ENCODE peak calls at places on chromosomes 6 and 20, in five cellular contexts. One of them, this sample, is unnamed.

GRCh38 chr20:48467622-48468021 is 360.2 kb downstream of the PREX1 start:
- DNase-seq in fibroblast of lung: no peak
- DNase-seq in endothelial cell: no peak
- DNase-seq in neural crest cell: no peak
- DNase-seq in ovary: no peak
- DNase-seq in this sample: peak

GRCh38 chr6:15800821-15801617 is 138.2 kb upstream of the DTNBP1 start:
- DNase-seq in fibroblast of lung: no peak
- DNase-seq in endothelial cell: no peak
- DNase-seq in neural crest cell: no peak
- DNase-seq in ovary: no peak
- DNase-seq in this sample: no peak

GRCh38 chr6:10991115-10991514 is 53.0 kb downstream of the ELOVL2 start:
- DNase-seq in fibroblast of lung: no peak
- DNase-seq in endothelial cell: no peak
- DNase-seq in neural crest cell: no peak
- DNase-seq in ovary: no peak
- DNase-seq in this sample: no peak

GRCh38 chr6:159654483-159655098 is 38.5 kb downstream of the SOD2 start:
- DNase-seq in fibroblast of lung: peak
- DNase-seq in endothelial cell: no peak
- DNase-seq in neural crest cell: no peak
- DNase-seq in ovary: no peak
- DNase-seq in this sample: peak

GRCh38 chr20:49340161-49340966 is 62.5 kb upstream of the ZNFX1 start:
- DNase-seq in fibroblast of lung: no peak
- DNase-seq in endothelial cell: no peak
- DNase-seq in neural crest cell: no peak
- DNase-seq in ovary: no peak
- DNase-seq in this sample: no peak

GRCh38 chr6:168012431-168013249 is 15.2 kb downstream of the KIF25 start:
- DNase-seq in fibroblast of lung: no peak
- DNase-seq in endothelial cell: no peak
- DNase-seq in neural crest cell: no peak
- DNase-seq in ovary: no peak
- DNase-seq in this sample: no peak

GRCh38 chr20:21583486-21584168 is 69.8 kb upstream of the NKX2-2 start:
- DNase-seq in fibroblast of lung: no peak
- DNase-seq in endothelial cell: no peak
- DNase-seq in neural crest cell: no peak
- DNase-seq in ovary: no peak
- DNase-seq in this sample: no peak

GRCh38 chr20:58130574-58130973 is 97.9 kb downstream of the ANKRD60 start:
- DNase-seq in fibroblast of lung: no peak
- DNase-seq in endothelial cell: no peak
- DNase-seq in neural crest cell: no peak
- DNase-seq in ovary: no peak
- DNase-seq in this sample: no peak

GRCh38 chr20:37686762-37687477 is 6.9 kb upstream of the CTNNBL1 start:
- DNase-seq in fibroblast of lung: peak
- DNase-seq in endothelial cell: no peak
- DNase-seq in neural crest cell: no peak
- DNase-seq in ovary: no peak
- DNase-seq in this sample: no peak

GRCh38 chr20:51563597-51564332 is 21.2 kb upstream of the NFATC2 start:
- DNase-seq in fibroblast of lung: peak
- DNase-seq in endothelial cell: peak
- DNase-seq in neural crest cell: no peak
- DNase-seq in ovary: peak
- DNase-seq in this sample: no peak

GRCh38 chr6:136791296-136792065 is 796 bp downstream of the MAP3K5 start:
- DNase-seq in fibroblast of lung: peak
- DNase-seq in endothelial cell: peak
- DNase-seq in neural crest cell: peak
- DNase-seq in ovary: peak
- DNase-seq in this sample: peak

GRCh38 chr20:50221501-50222323 is 31.1 kb downstream of the CEBPB start:
- DNase-seq in fibroblast of lung: peak
- DNase-seq in endothelial cell: no peak
- DNase-seq in neural crest cell: no peak
- DNase-seq in ovary: no peak
- DNase-seq in this sample: no peak

GRCh38 chr6:44404022-44404714 is 16.7 kb downstream of the CDC5L start:
- DNase-seq in fibroblast of lung: no peak
- DNase-seq in endothelial cell: no peak
- DNase-seq in neural crest cell: no peak
- DNase-seq in ovary: no peak
- DNase-seq in this sample: no peak

GRCh38 chr20:44309763-44310663 is 989 bp downstream of the FITM2 start:
- DNase-seq in fibroblast of lung: peak
- DNase-seq in endothelial cell: no peak
- DNase-seq in neural crest cell: no peak
- DNase-seq in ovary: peak
- DNase-seq in this sample: no peak

GRCh38 chr6:132354517-132355167 is 46.6 kb downstream of the MOXD1 start:
- DNase-seq in fibroblast of lung: no peak
- DNase-seq in endothelial cell: no peak
- DNase-seq in neural crest cell: no peak
- DNase-seq in ovary: no peak
- DNase-seq in this sample: no peak

GRCh38 chr6:100426689-100427338 is 37.9 kb downstream of the SIM1 start:
- DNase-seq in fibroblast of lung: no peak
- DNase-seq in endothelial cell: no peak
- DNase-seq in neural crest cell: no peak
- DNase-seq in ovary: no peak
- DNase-seq in this sample: no peak

GRCh38 chr6:118283759-118284158 is 264.3 kb upstream of the PLN start:
- DNase-seq in fibroblast of lung: peak
- DNase-seq in endothelial cell: peak
- DNase-seq in neural crest cell: peak
- DNase-seq in ovary: no peak
- DNase-seq in this sample: peak

GRCh38 chr6:110538416-110539060 is 62.1 kb upstream of the SLC22A16 start:
- DNase-seq in fibroblast of lung: no peak
- DNase-seq in endothelial cell: no peak
- DNase-seq in neural crest cell: no peak
- DNase-seq in ovary: no peak
- DNase-seq in this sample: no peak

GRCh38 chr6:150874184-150874583 is 8.7 kb downstream of the MTHFD1L start:
- DNase-seq in fibroblast of lung: no peak
- DNase-seq in endothelial cell: no peak
- DNase-seq in neural crest cell: no peak
- DNase-seq in ovary: no peak
- DNase-seq in this sample: no peak

GRCh38 chr6:16267428-16268263 is 29.3 kb downstream of the GMPR start:
- DNase-seq in fibroblast of lung: no peak
- DNase-seq in endothelial cell: no peak
- DNase-seq in neural crest cell: no peak
- DNase-seq in ovary: no peak
- DNase-seq in this sample: no peak

GRCh38 chr6:52697903-52698302 is 27.0 kb downstream of the TMEM14A start:
- DNase-seq in fibroblast of lung: peak
- DNase-seq in endothelial cell: no peak
- DNase-seq in neural crest cell: no peak
- DNase-seq in ovary: no peak
- DNase-seq in this sample: no peak
- TF ChIP-seq CTCF in fibroblast of lung: peak
- TF ChIP-seq CTCF in endothelial cell: no peak
- TF ChIP-seq CTCF in neural crest cell: no peak
- TF ChIP-seq CTCF in ovary: no peak
- TF ChIP-seq CTCF in this sample: no peak

GRCh38 chr20:46439837-46440236 is 33.4 kb upstream of the ELMO2 start:
- DNase-seq in fibroblast of lung: no peak
- DNase-seq in endothelial cell: no peak
- DNase-seq in neural crest cell: no peak
- DNase-seq in ovary: no peak
- DNase-seq in this sample: no peak

GRCh38 chr20:46434597-46434996 is 28.2 kb upstream of the ELMO2 start:
- DNase-seq in fibroblast of lung: no peak
- DNase-seq in endothelial cell: no peak
- DNase-seq in neural crest cell: no peak
- DNase-seq in ovary: no peak
- DNase-seq in this sample: no peak

GRCh38 chr20:46435146-46435545 is 28.7 kb upstream of the ELMO2 start:
- DNase-seq in fibroblast of lung: no peak
- DNase-seq in endothelial cell: no peak
- DNase-seq in neural crest cell: no peak
- DNase-seq in ovary: no peak
- DNase-seq in this sample: no peak

GRCh38 chr20:46433051-46433450 is 26.6 kb upstream of the ELMO2 start:
- DNase-seq in fibroblast of lung: no peak
- DNase-seq in endothelial cell: no peak
- DNase-seq in neural crest cell: no peak
- DNase-seq in ovary: no peak
- DNase-seq in this sample: no peak

DNA sequence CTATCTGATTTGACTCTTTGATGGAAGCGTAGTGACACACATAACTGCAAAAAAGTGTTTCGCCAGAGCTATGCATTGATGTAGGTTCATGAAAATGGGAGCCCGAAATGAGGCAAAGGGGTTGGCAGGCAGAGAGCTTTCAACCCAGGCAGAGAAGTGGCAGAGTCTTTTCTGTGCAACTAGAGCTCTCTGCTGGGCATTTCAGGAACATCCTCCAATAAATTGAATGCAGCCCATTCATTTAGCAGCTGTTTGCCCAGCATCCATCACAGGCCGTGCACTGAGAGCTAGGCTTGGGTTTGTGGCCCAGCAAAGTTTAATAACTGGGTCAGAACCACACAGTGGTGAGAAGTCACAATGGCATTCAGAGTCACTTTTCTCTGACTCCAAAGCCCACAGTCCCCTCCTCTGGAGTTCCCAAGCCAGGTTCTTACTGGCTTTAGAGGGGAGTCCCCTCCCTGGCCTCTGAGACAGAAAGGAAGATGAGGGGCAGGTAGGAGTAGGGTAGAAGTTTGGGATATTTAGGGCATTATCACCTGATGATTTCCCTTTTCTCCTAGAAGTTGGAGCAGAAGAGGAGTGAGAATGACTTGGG is 31.8 kb upstream of the ELMO2 start:
- DNase-seq in fibroblast of lung: peak
- DNase-seq in endothelial cell: peak
- DNase-seq in neural crest cell: no peak
- DNase-seq in ovary: no peak
- DNase-seq in this sample: peak
- TF ChIP-seq CTCF in fibroblast of lung: peak
- TF ChIP-seq CTCF in endothelial cell: no peak
- TF ChIP-seq CTCF in neural crest cell: peak
- TF ChIP-seq CTCF in ovary: no peak
- TF ChIP-seq CTCF in this sample: peak

GRCh38 chr6:147833607-147834006 is 325.1 kb downstream of the SAMD5 start:
- DNase-seq in fibroblast of lung: no peak
- DNase-seq in endothelial cell: no peak
- DNase-seq in neural crest cell: no peak
- DNase-seq in ovary: no peak
- DNase-seq in this sample: no peak
- TF ChIP-seq CTCF in fibroblast of lung: no peak
- TF ChIP-seq CTCF in endothelial cell: no peak
- TF ChIP-seq CTCF in neural crest cell: no peak
- TF ChIP-seq CTCF in ovary: no peak
- TF ChIP-seq CTCF in this sample: no peak

GRCh38 chr6:141682391-141682790 is 450.3 kb upstream of the GJE1 start:
- DNase-seq in fibroblast of lung: no peak
- DNase-seq in endothelial cell: no peak
- DNase-seq in neural crest cell: no peak
- DNase-seq in ovary: no peak
- DNase-seq in this sample: no peak
- TF ChIP-seq CTCF in fibroblast of lung: no peak
- TF ChIP-seq CTCF in endothelial cell: no peak
- TF ChIP-seq CTCF in neural crest cell: no peak
- TF ChIP-seq CTCF in ovary: no peak
- TF ChIP-seq CTCF in this sample: no peak

GRCh38 chr6:42322676-42323075 is 105.0 kb upstream of the MRPS10 start:
- DNase-seq in fibroblast of lung: no peak
- DNase-seq in endothelial cell: no peak
- DNase-seq in neural crest cell: no peak
- DNase-seq in ovary: no peak
- DNase-seq in this sample: no peak
- TF ChIP-seq CTCF in fibroblast of lung: no peak
- TF ChIP-seq CTCF in endothelial cell: no peak
- TF ChIP-seq CTCF in neural crest cell: no peak
- TF ChIP-seq CTCF in ovary: no peak
- TF ChIP-seq CTCF in this sample: peak

This sample was measured in GM13977.